ENCODE peak calls at places on chromosomes 2 and 18, in nine cellular contexts. J is left ventricle myocardium inferior, X is tibial artery, E is stomach, M is mesendoderm, U is ovary, R is SK-N-SH, Z is endodermal cell, P is H9. B is an unnamed sample.

GRCh38 chr18:26268454-26268853 is 42.2 kb downstream of the TAF4B start:
- DNase-seq in P (no peak), R (no peak), Z (no peak), M (no peak), E (no peak), J (no peak), X (no peak), U (no peak), B (no peak)

GRCh38 chr2:213125646-213126347 is 25.6 kb downstream of the IKZF2 start:
- DNase-seq in X (no peak), M (no peak), U (no peak), J (no peak), E (no peak), P (no peak), Z (no peak), R (peak; percentile 6), B (no peak)

GRCh38 chr2:224973112-224974016 is 68.9 kb downstream of the DOCK10 start:
- DNase-seq in E (peak; percentile 53), R (no peak), U (no peak), P (no peak), M (no peak), X (no peak), Z (no peak), J (no peak), B (no peak)

GRCh38 chr2:205047273-205047839 is 502.1 kb downstream of the PARD3B start:
- DNase-seq in Z (peak; percentile 90), U (no peak), X (no peak), M (peak; percentile 92), R (no peak), P (peak; percentile 77), J (no peak), E (no peak), B (no peak)

GRCh38 chr18:66682855-66683322 is 79.0 kb upstream of the CDH19 start:
- DNase-seq in J (no peak), M (peak; percentile 19), Z (no peak), U (no peak), E (no peak), P (no peak), R (peak; percentile 52), X (no peak), B (no peak)

GRCh38 chr2:11710210-11710609 is 36.2 kb upstream of the LPIN1 start:
- DNase-seq in U (peak; percentile 70), J (no peak), P (no peak), M (no peak), Z (no peak), R (no peak), X (peak; percentile 60), E (no peak), B (no peak)

GRCh38 chr2:14790041-14790640 is 157.6 kb downstream of the LRATD1 start:
- DNase-seq in J (no peak), E (no peak), Z (no peak), P (no peak), U (no peak), X (no peak), R (no peak), M (no peak), B (no peak)

GRCh38 chr2:103809390-103809789 is 1044.5 kb upstream of the POU3F3 start:
- DNase-seq in J (no peak), U (no peak), E (no peak), R (no peak), Z (no peak), P (no peak), X (no peak), M (no peak), B (no peak)

GRCh38 chr2:237943395-237944094 is 23.3 kb upstream of the UBE2F start:
- DNase-seq in P (no peak), X (no peak), U (no peak), E (no peak), M (no peak), J (no peak), Z (no peak), R (no peak), B (no peak)

GRCh38 chr2:163347982-163348842 is 387.6 kb downstream of the FIGN start:
- DNase-seq in J (peak; percentile 75), Z (peak; percentile 96), X (peak; percentile 64), R (no peak), U (peak; percentile 60), M (peak; percentile 99), E (peak; percentile 65), P (peak; percentile 93), B (peak; percentile 74)

GRCh38 chr18:36419188-36419912 is 121.8 kb downstream of the FHOD3 start:
- DNase-seq in M (no peak), U (no peak), X (no peak), Z (no peak), P (no peak), J (no peak), E (no peak), R (no peak), B (no peak)

GRCh38 chr2:176189666-176190641 is 1.5 kb downstream of the HOXD1 start:
- DNase-seq in U (no peak), J (no peak), M (no peak), P (peak; percentile 34), X (no peak), E (no peak), R (no peak), Z (peak; percentile 71), B (no peak)

GRCh38 chr2:112488201-112488600 is 6.2 kb downstream of the TTL start:
- DNase-seq in J (no peak), Z (no peak), U (no peak), R (no peak), E (no peak), M (no peak), X (no peak), P (no peak), B (no peak)

GRCh38 chr2:105888625-105889024 is 143.9 kb downstream of the NCK2 start:
- DNase-seq in R (no peak), M (peak; percentile 80), J (no peak), U (no peak), X (no peak), Z (peak; percentile 74), E (no peak), P (no peak), B (no peak)

GRCh38 chr2:85066006-85066405 is 67.2 kb upstream of the TCF7L1 start:
- DNase-seq in E (no peak), P (no peak), M (no peak), J (no peak), R (no peak), X (no peak), Z (no peak), U (no peak), B (no peak)

GRCh38 chr18:79948719-79949411 is 2.6 kb downstream of the SLC66A2 start:
- DNase-seq in J (no peak), E (peak; percentile 13), Z (peak; percentile 23), X (no peak), P (peak; percentile 15), M (no peak), U (no peak), R (no peak), B (no peak)

GRCh38 chr2:113284481-113284880 is 5.8 kb upstream of the PAX8 start:
- DNase-seq in X (no peak), P (no peak), J (no peak), Z (no peak), M (no peak), U (no peak), E (no peak), R (no peak), B (no peak)

GRCh38 chr2:191539068-191539467 is 138.9 kb upstream of the NABP1 start:
- DNase-seq in E (no peak), R (peak; percentile 39), Z (peak; percentile 59), P (no peak), U (no peak), X (no peak), J (no peak), M (peak; percentile 46), B (no peak)

GRCh38 chr18:47417807-47418206 is 166.3 kb upstream of the SKOR2 start:
- DNase-seq in U (no peak), E (no peak), J (no peak), R (no peak), M (no peak), Z (no peak), P (no peak), X (no peak), B (no peak)

GRCh38 chr2:96631804-96632435 is 6.2 kb downstream of the KANSL3 start:
- DNase-seq in X (no peak), R (no peak), U (no peak), P (no peak), M (no peak), Z (no peak), E (no peak), J (no peak), B (no peak)
- H3K27ac ChIP-seq in X (peak overlapping the region; percentile 32), R (no peak overlapping the region), U (no peak overlapping the region), P (no peak overlapping the region), M (no peak overlapping the region), Z (no peak overlapping the region), E (no peak overlapping the region), J (no peak overlapping the region), B (no peak overlapping the region)

GRCh38 chr2:10041711-10042110 is 1.6 kb upstream of the KLF11 start:
- DNase-seq in R (no peak), J (no peak), P (no peak), M (no peak), E (no peak), U (no peak), X (no peak), Z (peak; percentile 45), B (no peak)

GRCh38 chr2:10043256-10043905 is at the start of gene KLF11:
- DNase-seq in M (peak; percentile 93), Z (peak; percentile 95), E (peak; percentile 95), X (peak; percentile 94), J (peak; percentile 95), R (peak; percentile 99), U (peak; percentile 97), P (peak; percentile 85), B (peak; percentile 94)

GRCh38 chr2:10043906-10044601 is 704 bp downstream of the KLF11 start:
- DNase-seq in Z (peak; percentile 97), M (peak; percentile 94), X (peak; percentile 97), J (peak; percentile 99), U (peak; percentile 100), R (peak; percentile 98), P (peak; percentile 95), E (peak; percentile 99), B (peak; percentile 99)

GRCh38 chr2:10039658-10040410 is 3.5 kb upstream of the KLF11 start:
- DNase-seq in U (no peak), Z (no peak), M (no peak), R (peak; percentile 56), E (peak; percentile 82), X (peak; percentile 60), J (no peak), P (no peak), B (peak; percentile 44)

GRCh38 chr2:10042301-10043161 is 819 bp upstream of the KLF11 start:
- DNase-seq in R (no peak), U (peak; percentile 89), X (peak; percentile 86), J (peak; percentile 89), M (peak; percentile 85), Z (peak; percentile 91), E (peak; percentile 74), P (peak; percentile 87), B (peak; percentile 88)
- H3K4me1 ChIP-seq in R (peaks cover 6% of the 10 kb centered on the region), U (peaks cover 20% of the 10 kb centered on the region), X (peaks cover 39% of the 10 kb centered on the region), J (peaks cover 89% of the 10 kb centered on the region), M (no peaks in the 10 kb centered on the region), Z (no peaks in the 10 kb centered on the region), E (peaks cover 78% of the 10 kb centered on the region), P (no peaks in the 10 kb centered on the region), B (peaks cover 66% of the 10 kb centered on the region)

GRCh38 chr18:48639772-48640432 is 101.1 kb downstream of the CTIF start:
- DNase-seq in U (no peak), X (no peak), P (no peak), J (no peak), R (no peak), E (no peak), Z (peak; percentile 73), M (no peak), B (no peak)
- H3K27ac ChIP-seq in U (no peak overlapping the region), X (no peak overlapping the region), P (no peak overlapping the region), J (no peak overlapping the region), R (no peak overlapping the region), E (no peak overlapping the region), Z (no peak overlapping the region), M (no peak overlapping the region), B (no peak overlapping the region)

GRCh38 chr2:174615951-174616436 is 18.4 kb upstream of the WIPF1 start:
- DNase-seq in X (peak; percentile 54), E (no peak), J (peak; percentile 33), P (no peak), U (no peak), M (no peak), R (no peak), Z (no peak), B (no peak)
- H3K4me1 ChIP-seq in X (peaks cover 43% of the 10 kb centered on the region), E (peaks cover 57% of the 10 kb centered on the region), J (peaks cover 42% of the 10 kb centered on the region), P (no peaks in the 10 kb centered on the region), U (peaks cover 2% of the 10 kb centered on the region), M (no peaks in the 10 kb centered on the region), R (peaks cover 14% of the 10 kb centered on the region), Z (peaks cover 5% of the 10 kb centered on the region), B (no peaks in the 10 kb centered on the region)

B was measured in heart right ventricle.